ENCODE peak calls at places on chromosomes 1 and 21, in five cellular contexts. V is H9, F is brain microvascular endothelial cell, S is RPMI7951, G is ureter. M is an unnamed sample.
A peak's percentile ranks its signal among the peaks of the same experiment; 100 is the strongest.

GRCh38 chr1:12065872-12066271 is 2.8 kb downstream of the TNFRSF8 start:
- DNase-seq in V (no peak), F (no peak), S (no peak), G (no peak), M (no peak)

GRCh38 chr1:115175596-115175995 is 86.3 kb upstream of the TSPAN2 start:
- DNase-seq in V (no peak), F (no peak), S (no peak), G (no peak), M (no peak)

GRCh38 chr21:33948096-33948950 is 32.7 kb upstream of the ATP5PO start:
- DNase-seq in V (peak; percentile 92), F (no peak), S (peak; percentile 79), G (peak; percentile 64), M (peak; percentile 55)

GRCh38 chr1:228368801-228369607 is 37.6 kb downstream of the TRIM11 start:
- DNase-seq in V (no peak), F (no peak), S (no peak), G (no peak), M (no peak)

GRCh38 chr1:41955461-41956159 is 36.9 kb upstream of the HIVEP3 start:
- DNase-seq in V (no peak), F (peak; percentile 89), S (peak; percentile 100), G (no peak), M (no peak)

GRCh38 chr21:18716578-18717138 is 313.1 kb upstream of the TMPRSS15 start:
- DNase-seq in V (no peak), F (no peak), S (peak; percentile 3), G (no peak), M (peak; percentile 31)

GRCh38 chr21:43657355-43658093 is 1.8 kb downstream of the HSF2BP start:
- DNase-seq in V (no peak), F (no peak), S (no peak), G (no peak), M (no peak)

GRCh38 chr1:63545780-63546179 is 22.5 kb downstream of the EFCAB7 start:
- DNase-seq in V (no peak), F (no peak), S (peak; percentile 8), G (no peak), M (no peak)

GRCh38 chr1:212746546-212746945 is 45.0 kb downstream of the NSL1 start:
- DNase-seq in V (no peak), F (no peak), S (no peak), G (no peak), M (no peak)

GRCh38 chr21:38843379-38843778 is 37.6 kb downstream of the ETS2 start:
- DNase-seq in V (no peak), F (no peak), S (no peak), G (no peak), M (no peak)

GRCh38 chr1:14761754-14762153 is 163.3 kb downstream of the KAZN start:
- DNase-seq in V (no peak), F (no peak), S (no peak), G (no peak), M (no peak)

M was measured in NAMALWA.